ENCODE peak calls at places on chromosomes 3 and 15, in four cellular contexts. L, V, J and D are unnamed samples.

GRCh38 chr15:39514933-39515332 is 65.9 kb upstream of the THBS1 start:
- DNase-seq in J (no peak), V (no peak), L (no peak), D (no peak)

GRCh38 chr3:175659951-175660350 is 800.8 kb downstream of the NAALADL2 start:
- DNase-seq in V (no peak), L (no peak), J (no peak), D (no peak)

GRCh38 chr3:172709776-172710708 is 825 bp downstream of the NCEH1 start:
- DNase-seq in J (peak; percentile 37), L (no peak), V (peak; percentile 48), D (peak; percentile 38)

GRCh38 chr3:109254760-109255159 is 61.6 kb downstream of the DPPA2 start:
- DNase-seq in L (no peak), V (no peak), J (no peak), D (no peak)

GRCh38 chr15:77052556-77052955 is 18.4 kb downstream of the TSPAN3 start:
- DNase-seq in V (no peak), J (no peak), L (no peak), D (no peak)

GRCh38 chr15:41561104-41561776 is 2.2 kb downstream of the TYRO3 start:
- DNase-seq in J (no peak), V (no peak), L (no peak), D (no peak)

GRCh38 chr15:63764124-63764827 is 69.5 kb downstream of the HERC1 start:
- DNase-seq in V (no peak), J (no peak), L (no peak), D (no peak)

GRCh38 chr15:63506537-63507035 is 2.2 kb downstream of the USP3 start:
- DNase-seq in L (peak; percentile 70), V (no peak), J (no peak), D (peak; percentile 57)

DNA sequence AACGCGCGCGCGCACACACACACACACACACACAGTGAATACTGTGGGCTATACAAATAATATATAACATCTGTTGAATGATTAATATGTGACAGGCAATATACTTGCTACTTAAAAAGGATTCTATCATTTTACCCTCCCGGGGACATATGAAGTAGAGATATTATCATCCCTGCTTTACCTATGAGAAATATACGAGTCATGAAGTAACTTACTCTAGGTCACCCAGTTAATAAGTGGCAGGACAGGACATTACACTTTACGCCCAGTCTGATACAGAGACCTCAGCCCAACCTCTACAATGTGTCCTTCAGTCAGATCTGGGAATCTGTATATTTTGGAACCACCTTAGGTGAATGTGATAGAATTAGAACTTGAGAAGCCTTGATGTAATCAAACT is 55.4 kb downstream of the CCDC54 start:
- DNase-seq in L (peak; percentile 33), V (no peak), J (no peak), D (peak; percentile 3)
- H3K4me3 ChIP-seq in L (peak overlapping the region; percentile 59), V (no peak overlapping the region), J (no peak overlapping the region), D (no peak overlapping the region)

GRCh38 chr3:190641564-190641963 is 127.7 kb downstream of the IL1RAP start:
- DNase-seq in J (no peak), L (no peak), V (no peak), D (no peak)

GRCh38 chr3:190644766-190645165 is 130.9 kb downstream of the IL1RAP start:
- DNase-seq in J (no peak), L (no peak), V (no peak), D (peak; percentile 2)

GRCh38 chr3:190645932-190646331 is 132.0 kb downstream of the IL1RAP start:
- DNase-seq in V (no peak), J (no peak), L (no peak), D (no peak)

GRCh38 chr3:190646996-190647395 is 133.1 kb downstream of the IL1RAP start:
- DNase-seq in V (no peak), J (no peak), L (no peak), D (no peak)

DNA sequence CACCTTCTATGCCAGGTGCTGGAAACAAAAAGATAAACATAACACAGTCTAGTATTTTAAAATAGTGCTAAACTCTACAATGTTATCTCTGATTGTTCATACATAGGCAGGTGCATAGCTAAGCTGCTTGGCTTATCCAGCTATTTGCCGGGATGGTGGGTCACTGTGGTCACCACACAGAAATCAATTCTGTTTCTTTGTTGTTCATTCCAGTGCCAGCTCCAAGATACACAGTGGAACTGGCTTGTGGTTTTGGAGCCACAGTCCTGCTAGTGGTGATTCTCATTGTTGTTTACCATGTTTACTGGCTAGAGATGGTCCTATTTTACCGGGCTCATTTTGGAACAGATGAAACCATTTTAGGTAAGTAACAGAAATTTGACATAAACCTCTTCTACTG is 130.2 kb downstream of the IL1RAP start:
- DNase-seq in L (no peak), J (no peak), V (no peak), D (no peak)
- TF ChIP-seq POLR2A in L (no peak), J (no peak), V (no peak), D (no peak)

DNA sequence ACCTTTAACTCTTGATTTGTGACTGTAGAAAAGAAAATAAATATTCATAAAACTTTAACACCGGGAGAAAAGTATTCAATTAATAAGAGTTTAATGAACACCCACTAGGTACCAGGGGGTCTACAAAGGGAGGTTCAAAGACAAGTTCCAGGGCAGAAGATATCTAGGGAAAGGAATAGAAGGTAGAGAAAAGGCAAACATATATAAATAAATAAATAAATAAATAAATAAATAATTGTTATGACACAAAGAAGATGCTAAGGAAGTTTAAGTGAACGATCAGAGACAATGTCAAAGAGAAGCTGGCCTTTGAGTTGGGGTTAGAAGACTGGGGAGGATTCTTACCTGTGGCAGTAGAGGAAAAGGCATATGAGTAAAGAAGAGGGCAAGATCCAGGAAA is 123.8 kb downstream of the NEDD4 start:
- DNase-seq in L (no peak), V (no peak), J (no peak), D (no peak)
- H3K4me3 ChIP-seq in L (no peak overlapping the region), V (no peak overlapping the region), J (no peak overlapping the region), D (no peak overlapping the region)

GRCh38 chr3:10483686-10484345 is 21.6 kb downstream of the ATP2B2 start:
- DNase-seq in L (no peak), V (no peak), J (no peak), D (no peak)
- TF ChIP-seq POLR2A in L (no peak), V (no peak), J (no peak), D (no peak)

GRCh38 chr15:45201557-45202246 is 13.9 kb upstream of the SHF start:
- DNase-seq in J (no peak), L (no peak), V (no peak), D (no peak)
- H3K4me3 ChIP-seq in J (no peak overlapping the region), L (no peak overlapping the region), V (no peak overlapping the region), D (peak overlapping the region; percentile 85)

DNA sequence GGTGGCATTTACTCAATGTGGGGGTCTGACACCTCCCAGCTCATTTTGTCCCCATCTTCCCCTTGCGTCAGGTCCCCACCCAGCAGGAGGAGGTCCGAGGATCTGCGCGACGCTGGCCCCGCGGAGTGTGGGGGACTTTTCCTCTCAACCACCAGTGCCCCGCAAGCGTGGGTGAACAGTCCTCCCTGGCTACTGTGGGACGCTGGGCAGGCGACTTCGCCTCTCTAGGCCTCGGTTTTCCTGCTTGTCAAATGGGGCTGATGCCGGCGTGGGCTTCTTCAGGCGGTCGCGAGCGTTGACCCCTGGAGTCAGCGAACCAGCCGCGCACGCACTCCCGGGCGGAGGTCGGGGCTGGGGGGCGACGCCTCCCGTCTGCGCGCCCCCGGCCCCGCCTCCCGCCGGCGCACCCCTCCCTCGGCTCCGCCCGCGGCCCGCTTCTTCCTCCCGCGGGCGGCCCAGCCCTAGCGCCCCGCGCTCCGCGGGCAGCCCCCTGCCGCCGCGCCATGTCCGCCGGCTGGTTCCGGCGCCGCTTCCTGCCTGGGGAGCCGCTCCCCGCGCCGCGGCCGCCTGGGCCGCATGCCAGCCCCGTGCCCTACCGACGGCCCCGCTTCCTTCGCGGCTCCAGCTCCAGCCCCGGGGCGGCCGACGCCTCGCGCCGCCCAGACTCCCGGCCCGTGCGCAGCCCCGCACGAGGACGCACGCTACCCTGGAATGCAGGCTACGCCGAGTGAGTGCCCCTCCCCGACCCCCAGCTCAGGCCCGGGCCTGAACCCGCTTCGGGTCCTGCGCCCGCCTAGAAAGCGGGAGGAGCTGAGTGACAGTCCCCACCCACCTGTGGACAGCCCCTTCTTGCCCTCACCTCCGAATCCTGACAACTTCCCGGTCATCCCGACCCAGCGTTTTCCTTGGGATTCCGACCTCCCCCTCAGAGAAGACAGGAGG is at the start of gene PPM1M:
- DNase-seq in J (peak; percentile 60), V (peak; percentile 55), L (peak; percentile 35), D (peak; percentile 37)
- TF ChIP-seq POLR2A in J (no peak), V (no peak), L (peak; percentile 19), D (no peak)

GRCh38 chr3:167978486-167978885 is 117.2 kb downstream of the GOLIM4 start:
- DNase-seq in V (no peak), J (no peak), L (no peak), D (no peak)

GRCh38 chr3:167973046-167973445 is 122.7 kb downstream of the GOLIM4 start:
- DNase-seq in V (no peak), J (no peak), L (no peak), D (no peak)

GRCh38 chr3:167978071-167978470 is 117.7 kb downstream of the GOLIM4 start:
- DNase-seq in V (no peak), J (no peak), L (no peak), D (no peak)

DNA sequence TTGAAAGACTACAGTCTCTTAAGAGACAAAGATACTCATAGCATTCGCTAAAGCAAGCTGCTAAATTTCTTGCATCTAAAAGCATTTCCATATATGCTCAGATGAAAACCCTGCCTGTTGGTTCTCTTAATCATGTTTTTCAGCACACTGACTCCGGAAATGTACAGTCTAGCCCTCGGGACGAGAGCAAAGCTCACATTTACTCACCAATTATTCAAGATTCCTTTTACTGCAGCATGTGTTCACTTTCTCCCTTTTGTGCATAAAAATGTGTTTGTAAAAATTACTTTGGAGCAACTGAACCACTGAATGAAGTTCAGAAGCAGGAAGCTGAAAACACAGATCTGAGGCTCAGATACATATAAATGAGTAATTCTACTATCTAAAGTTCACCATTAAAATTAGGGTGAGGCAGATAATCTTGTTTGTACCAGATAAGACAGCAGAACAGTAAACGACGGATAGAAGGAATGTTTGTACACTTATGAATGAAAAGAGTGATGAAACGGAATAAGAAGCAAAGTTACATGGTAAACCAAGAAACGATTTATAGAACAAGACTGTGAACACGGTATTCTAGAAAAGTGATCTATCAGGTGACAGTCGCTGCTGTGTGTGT is 118.7 kb downstream of the GOLIM4 start:
- DNase-seq in L (no peak), J (no peak), V (no peak), D (no peak)
- H3K4me3 ChIP-seq in L (no peak overlapping the region), J (no peak overlapping the region), V (no peak overlapping the region), D (no peak overlapping the region)